ENCODE peak calls at places on chromosomes 16 and 17, in ten cellular contexts. B is neural progenitor cell, Q is HCT116, S is prostate gland, F is BE2C, X is body of pancreas, C is Panc1, H is colonic mucosa, D is left lung, P is thoracic aorta. T is an unnamed sample. For H3K4me1, the result is how much of the 10 kb centered on the place peaks cover.

GRCh38 chr16:10562361-10562899 is 18.0 kb downstream of the EMP2 start:
- DNase-seq in F (no peak), H (no peak), Q (no peak), X (no peak), C (no peak), S (no peak), D (no peak), B (no peak), P (no peak), T (no peak)

GRCh38 chr17:71926746-71927398 is 193.9 kb upstream of the SOX9 start:
- DNase-seq in C (no peak), F (no peak), H (no peak), D (no peak), P (no peak), Q (no peak), S (no peak), X (no peak), B (no peak), T (no peak)

GRCh38 chr17:245020-245419 is 63.6 kb upstream of the DOC2B start:
- DNase-seq in X (peak), B (no peak), F (no peak), D (peak), P (no peak), Q (no peak), C (no peak), H (no peak), S (no peak), T (no peak)

GRCh38 chr17:12647023-12647422 is 18.7 kb upstream of the MYOCD start:
- DNase-seq in C (no peak), B (no peak), S (no peak), Q (no peak), X (no peak), H (no peak), P (no peak), F (no peak), D (no peak), T (no peak)

GRCh38 chr17:34519286-34519685 is 60.1 kb upstream of the TMEM132E start:
- DNase-seq in D (no peak), C (no peak), P (no peak), Q (no peak), S (no peak), H (no peak), X (no peak), B (peak), F (peak), T (no peak)

GRCh38 chr17:39736319-39737165 is 1.2 kb upstream of the GRB7 start:
- DNase-seq in D (peak), F (no peak), Q (peak), X (no peak), S (no peak), H (peak), B (no peak), C (no peak), P (no peak), T (no peak)

GRCh38 chr17:78316867-78317816 is 42.7 kb downstream of the SOCS3 start:
- DNase-seq in F (no peak), B (peak), S (peak), H (peak), P (no peak), X (peak), D (peak), Q (no peak), C (no peak), T (no peak)

GRCh38 chr16:4800290-4801041 is 2.0 kb downstream of the ROGDI start:
- DNase-seq in C (no peak), X (peak), P (no peak), D (peak), S (peak), Q (no peak), F (peak), B (no peak), H (peak), T (no peak)

GRCh38 chr17:17647521-17648178 is 33.6 kb upstream of the RAI1 start:
- DNase-seq in H (no peak), B (no peak), Q (no peak), D (no peak), F (no peak), P (no peak), X (no peak), S (no peak), C (no peak), T (no peak)

GRCh38 chr16:66741131-66741900 is 10.1 kb downstream of the DYNC1LI2 start:
- DNase-seq in H (peak), D (peak), S (peak), B (no peak), P (peak), Q (peak), C (peak), X (peak), F (peak), T (no peak)

GRCh38 chr17:7098802-7099459 is 15.7 kb downstream of the ASGR2 start:
- DNase-seq in Q (no peak), F (no peak), D (peak), P (no peak), H (no peak), B (no peak), X (no peak), S (no peak), C (no peak), T (no peak)

GRCh38 chr16:177394-177822 is 928 bp downstream of the HBA1 start:
- DNase-seq in S (no peak), Q (no peak), F (no peak), C (no peak), H (no peak), X (no peak), D (no peak), B (peak), P (no peak), T (no peak)

GRCh38 chr16:49431040-49431439 is 57.4 kb downstream of the C16orf78 start:
- DNase-seq in P (no peak), B (no peak), D (no peak), S (no peak), C (no peak), Q (no peak), H (no peak), F (no peak), X (no peak), T (no peak)

GRCh38 chr16:69941251-69942098 is 9.7 kb upstream of the CLEC18A start:
- DNase-seq in D (no peak), F (no peak), P (no peak), X (no peak), C (no peak), Q (no peak), B (no peak), H (no peak), S (no peak), T (no peak)

GRCh38 chr16:88063201-88063773 is 112.1 kb downstream of the BANP start:
- DNase-seq in B (no peak), D (peak), Q (peak), F (no peak), X (no peak), P (no peak), H (no peak), C (no peak), S (no peak), T (no peak)

GRCh38 chr17:83071966-83072562 is 7.3 kb upstream of the METRNL start:
- DNase-seq in C (no peak), X (no peak), F (no peak), Q (no peak), B (no peak), P (no peak), D (no peak), H (no peak), S (no peak), T (no peak)

DNA sequence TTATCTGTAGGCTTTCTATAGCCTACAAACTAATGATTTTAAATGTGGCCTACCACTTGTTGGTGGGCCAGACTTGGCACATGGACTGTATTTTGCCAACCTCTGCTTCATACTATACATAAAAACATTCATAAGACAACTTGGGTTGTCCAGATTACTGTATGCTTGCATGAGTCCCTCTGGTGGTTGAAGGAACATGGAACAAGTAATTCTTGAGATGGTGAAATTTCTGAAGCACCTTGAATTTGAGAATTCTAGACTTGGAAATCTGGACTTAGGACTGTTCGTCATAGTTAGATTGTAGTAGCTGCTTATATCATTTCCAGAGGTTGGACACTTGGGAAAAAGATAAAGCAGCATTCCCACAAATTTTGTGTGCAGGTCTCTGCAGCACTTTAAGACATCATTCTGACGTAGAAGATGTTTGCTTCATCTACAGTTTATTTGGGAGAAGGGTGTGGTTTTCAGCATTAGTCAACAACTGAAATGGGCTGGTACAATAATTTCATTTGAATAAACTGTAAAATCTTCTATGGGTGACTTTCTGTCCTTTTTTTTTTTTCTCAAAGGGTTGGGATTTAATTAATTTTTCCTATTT is 31.2 kb downstream of the NFATC3 start:
- DNase-seq in Q (no peak), S (no peak), F (no peak), P (no peak), B (no peak), X (no peak), D (no peak), H (no peak), C (peak), T (no peak)
- H3K4me1 ChIP-seq in Q (under half), S (under half), F (under half), P (under half), B (under half), X (under half), D (under half), H (under half), C (under half), T (under half)

DNA sequence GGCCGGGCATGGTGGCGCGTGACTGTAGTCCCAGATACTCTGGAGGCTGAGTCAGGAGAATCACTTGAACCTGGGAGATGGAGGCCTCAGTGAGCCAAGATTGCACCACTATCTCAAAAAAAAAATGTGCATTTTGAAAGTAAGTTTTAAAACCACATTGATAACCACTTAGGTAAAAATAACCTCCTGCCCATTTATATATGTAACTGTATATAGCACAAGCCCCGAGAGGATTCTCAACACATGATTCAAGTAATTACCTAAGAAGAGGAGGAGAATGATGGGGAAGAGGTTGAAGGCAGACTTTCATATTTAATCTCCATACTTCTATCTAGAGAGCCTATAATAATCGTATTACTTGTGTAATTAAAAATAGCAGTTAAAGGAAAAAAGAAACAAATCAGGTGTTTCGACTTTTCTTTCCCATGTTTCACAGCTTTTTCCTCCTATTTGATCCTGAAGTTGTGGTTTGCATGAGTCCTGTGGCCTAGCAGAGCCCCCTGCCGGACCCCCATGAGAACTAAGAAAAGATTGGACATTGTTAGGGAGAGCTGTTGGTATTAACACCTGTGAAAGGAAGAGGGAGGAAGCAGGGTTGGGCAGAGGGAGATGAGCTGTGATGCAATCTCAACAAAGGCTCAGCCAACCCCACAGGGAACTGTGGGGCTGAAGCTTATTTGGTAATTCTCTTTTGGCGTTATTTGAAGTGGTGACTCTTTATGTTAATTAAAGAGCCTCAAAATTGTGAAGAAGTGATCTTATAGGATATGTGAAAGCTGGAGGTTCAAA is 22.1 kb downstream of the PMFBP1 start:
- DNase-seq in Q (no peak), X (no peak), H (no peak), S (no peak), F (no peak), P (no peak), D (no peak), B (peak), C (no peak), T (no peak)
- TF ChIP-seq CTCF in Q (no peak), X (no peak), H (no peak), S (no peak), F (peak), P (no peak), D (no peak), B (peak), C (peak), T (no peak)

DNA sequence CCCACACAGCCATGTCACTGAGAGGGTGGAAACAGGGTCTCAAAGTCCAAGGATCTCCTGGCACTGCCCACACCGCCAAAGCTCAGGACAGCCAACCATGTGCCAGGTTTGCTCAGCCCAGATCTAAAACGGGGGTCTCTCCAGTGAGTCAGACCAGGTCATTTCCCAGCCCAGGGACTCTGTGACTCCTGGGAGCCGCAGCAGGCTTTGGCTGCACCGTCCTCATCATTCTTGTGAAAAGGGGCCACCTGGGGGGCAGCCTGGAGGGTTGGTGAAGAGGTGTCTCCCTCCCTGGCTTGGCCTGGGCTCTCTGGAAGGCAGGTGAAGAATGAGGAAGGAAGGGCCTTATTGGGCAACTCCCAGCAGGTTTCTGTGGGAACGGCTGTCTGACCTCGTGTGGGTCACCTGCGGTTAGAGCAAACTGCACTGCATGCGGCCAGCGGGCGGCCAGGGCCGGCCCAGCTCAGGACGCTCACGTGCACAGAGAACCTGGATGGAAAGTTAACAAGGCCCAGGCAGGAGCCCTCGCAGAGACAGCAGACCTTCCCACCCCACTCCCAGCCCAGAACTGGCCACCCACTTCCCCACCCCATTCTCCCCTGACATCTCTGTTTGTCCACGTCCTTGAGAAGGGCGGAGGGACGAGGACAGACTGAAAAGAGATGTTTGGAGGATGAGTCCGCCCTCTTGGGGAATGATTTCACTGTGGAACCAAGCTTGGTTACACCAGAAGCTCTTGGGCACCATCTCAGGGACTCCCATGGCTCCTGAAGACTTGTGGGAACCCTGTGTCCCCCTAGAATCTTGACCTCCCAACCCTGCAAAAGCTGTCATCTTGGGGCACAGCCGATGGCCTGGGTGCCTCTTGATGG is 25.6 kb upstream of the LITAF start:
- DNase-seq in S (no peak), X (peak), H (peak), D (peak), B (no peak), C (no peak), P (no peak), F (no peak), Q (peak), T (no peak)
- H3K4me1 ChIP-seq in S (under half), X (under half), H (under half), D (under half), B (under half), C (under half), P (under half), F (under half), Q (under half), T (under half)

DNA sequence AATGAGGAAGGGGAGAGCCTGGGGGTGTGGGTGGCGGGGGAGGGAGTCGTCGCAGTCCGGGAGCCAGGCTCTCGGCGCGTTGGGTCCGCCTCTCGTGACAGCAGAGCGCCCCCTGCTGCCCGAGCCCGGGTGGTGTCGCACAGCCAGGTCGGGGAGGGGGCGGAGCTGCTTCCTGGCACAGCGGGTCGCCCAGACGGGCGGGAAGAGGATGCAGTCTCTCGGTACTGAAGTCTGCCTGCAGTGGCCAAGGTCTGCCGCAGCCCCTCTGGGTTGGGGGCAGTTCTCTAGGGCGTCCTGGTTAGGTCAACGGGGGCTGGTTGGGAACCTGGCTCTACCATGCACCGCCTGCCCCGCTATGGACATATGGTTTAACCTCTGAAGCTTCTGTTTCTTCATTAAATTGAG is 38.2 kb upstream of the CCDC182 start:
- DNase-seq in B (peak), Q (peak), S (peak), F (peak), X (peak), H (peak), P (no peak), C (no peak), D (peak), T (no peak)
- TF ChIP-seq CTCF in B (peak), Q (peak), S (peak), F (peak), X (peak), H (peak), P (peak), C (peak), D (peak), T (no peak)

DNA sequence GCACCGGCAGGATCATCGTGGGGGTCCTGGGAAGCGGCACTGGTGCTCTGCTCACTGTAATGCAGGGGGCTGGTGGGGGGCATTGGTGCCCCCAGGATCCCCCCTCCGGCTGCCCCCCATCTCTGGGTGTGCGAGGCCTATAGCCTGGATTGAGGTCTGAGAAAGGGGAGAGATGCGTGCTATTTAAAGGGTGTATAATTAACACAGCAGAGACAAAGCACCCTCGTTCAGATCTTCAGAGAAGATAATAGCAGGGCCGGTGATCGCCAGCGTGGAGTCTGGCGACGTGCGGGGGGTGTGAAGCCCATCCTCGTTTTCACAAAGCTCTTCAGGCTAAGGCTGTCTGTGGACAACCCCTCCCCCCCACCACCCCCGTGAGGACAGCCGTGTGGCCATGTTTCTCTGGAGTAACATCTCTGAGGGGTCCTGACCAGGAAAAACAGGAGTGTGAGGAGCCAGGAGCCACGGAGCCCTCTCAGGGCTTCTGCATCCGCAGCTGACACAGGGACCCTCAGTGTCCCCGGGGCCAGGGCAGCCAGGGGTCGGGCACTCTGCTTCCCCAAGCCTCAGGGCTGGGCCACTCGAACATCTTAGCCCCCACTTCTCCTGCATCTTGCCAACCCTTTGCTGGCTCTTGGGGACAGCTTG is 58.7 kb downstream of the BAIAP2 start:
- DNase-seq in H (no peak), P (no peak), D (no peak), B (peak), C (no peak), Q (no peak), X (no peak), S (no peak), F (no peak), T (no peak)
- H3K4me1 ChIP-seq in H (under half), P (under half), D (under half), B (under half), C (half or more), Q (half or more), X (under half), S (under half), F (half or more), T (half or more)

GRCh38 chr16:21684199-21684598 is 20.4 kb downstream of the OTOA start:
- DNase-seq in F (peak), X (peak), P (no peak), S (peak), C (no peak), Q (peak), B (peak), D (no peak), H (peak), T (no peak)
- TF ChIP-seq CTCF in F (peak), X (peak), P (no peak), S (no peak), C (peak), Q (peak), B (peak), D (no peak), H (peak), T (no peak)